ENCODE peak calls at places on chromosomes 3 and 15, in six cellular contexts. D is neuronal stem cell, M is H9, I is IMR-90, U is H1, Z is trophoblast cell. S is an unnamed sample.
A peak's percentile ranks its signal among the peaks of the same experiment; 100 is the strongest.

GRCh38 chr15:92617197-92618037 is 38.2 kb downstream of the FAM174B start:
- DNase-seq in D (no peak), M (no peak), I (peak; percentile 57), U (no peak), Z (peak; percentile 80), S (peak; percentile 85)

GRCh38 chr3:191383104-191383503 is 52.8 kb upstream of the UTS2B start:
- DNase-seq in D (no peak), M (no peak), I (peak; percentile 70), U (no peak), Z (no peak), S (peak; percentile 47)

GRCh38 chr3:47261301-47261700 is 21.3 kb downstream of the KIF9 start:
- DNase-seq in D (no peak), M (no peak), I (peak; percentile 28), U (no peak), Z (peak; percentile 98), S (peak; percentile 15)

GRCh38 chr3:9949626-9950025 is 2.6 kb downstream of the PRRT3 start:
- DNase-seq in D (no peak), M (no peak), I (no peak), U (no peak), Z (no peak), S (no peak)

GRCh38 chr3:107657971-107658370 is 135.2 kb downstream of the BBX start:
- DNase-seq in D (no peak), M (no peak), I (peak; percentile 70), U (no peak), Z (no peak), S (no peak)

GRCh38 chr3:141050913-141051632 is at the start of gene SPSB4:
- DNase-seq in D (peak; percentile 92), M (peak; percentile 93), I (peak; percentile 27), U (peak; percentile 90), Z (peak; percentile 53), S (peak; percentile 53)

GRCh38 chr15:50764331-50765201 is 940 bp downstream of the SPPL2A start:
- DNase-seq in D (no peak), M (no peak), I (peak; percentile 27), U (no peak), Z (no peak), S (peak; percentile 42)

GRCh38 chr15:63018639-63019038 is 23.9 kb upstream of the TPM1 start:
- DNase-seq in D (no peak), M (no peak), I (peak; percentile 39), U (no peak), Z (no peak), S (peak; percentile 25)

GRCh38 chr15:41971089-41971892 is 1.1 kb downstream of the EHD4 start:
- DNase-seq in D (peak; percentile 52), M (peak; percentile 65), I (peak; percentile 71), U (no peak), Z (peak; percentile 85), S (peak; percentile 81)

GRCh38 chr3:46361408-46362283 is 7.7 kb downstream of the CCR2 start:
- DNase-seq in D (no peak), M (no peak), I (no peak), U (no peak), Z (peak; percentile 82), S (peak; percentile 49)

GRCh38 chr3:136955813-136956212 is 2.0 kb upstream of the IL20RB start:
- DNase-seq in D (no peak), M (no peak), I (peak; percentile 96), U (no peak), Z (peak; percentile 73), S (peak; percentile 93)

GRCh38 chr3:167917969-167918368 is 177.8 kb downstream of the GOLIM4 start:
- DNase-seq in D (no peak), M (no peak), I (no peak), U (no peak), Z (no peak), S (no peak)

DNA sequence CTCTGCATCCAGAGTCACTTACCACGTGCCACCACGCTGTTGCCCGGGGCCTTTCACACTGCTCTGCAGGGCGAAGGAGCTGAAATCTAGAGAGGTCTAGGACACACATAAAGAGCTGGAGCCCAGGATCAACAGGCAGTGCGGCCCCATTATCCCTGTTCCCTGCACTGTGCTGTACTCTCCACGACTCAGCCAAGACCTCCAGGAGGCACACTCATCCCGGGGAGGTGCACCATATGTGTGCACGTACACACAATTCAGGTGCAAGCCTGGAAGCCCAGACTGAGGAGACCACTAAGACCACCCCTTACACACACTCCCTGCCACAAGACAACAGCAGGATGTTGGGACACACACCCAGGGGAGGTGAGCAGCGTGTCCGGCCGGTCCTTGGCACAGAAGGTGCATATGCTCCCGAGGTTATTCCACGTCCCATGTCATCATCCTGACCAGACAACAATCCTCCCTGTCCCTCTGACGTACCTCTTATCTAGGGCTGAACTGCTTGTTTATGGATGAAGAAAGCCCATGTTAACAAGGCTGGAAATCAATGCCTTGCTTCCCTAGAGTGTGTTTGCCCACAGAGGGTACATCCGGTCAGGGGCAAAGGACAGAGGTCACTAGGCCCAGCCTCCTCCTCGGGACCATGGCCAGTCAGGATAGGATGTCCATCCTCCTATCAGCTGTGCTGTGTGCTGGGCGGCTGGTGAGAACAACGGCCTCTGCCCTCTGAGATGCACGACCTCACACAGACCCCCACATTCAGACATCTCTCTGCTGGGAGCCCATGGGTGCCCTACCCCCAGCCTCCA is 16.1 kb downstream of the KLF15 start:
- DNase-seq in D (no peak), M (no peak), I (no peak), U (peak; percentile 39), Z (no peak), S (no peak)
- H3K27ac ChIP-seq in D (no peak overlapping the region), M (no peak overlapping the region), I (no peak overlapping the region), U (no peak overlapping the region), Z (no peak overlapping the region), S (no peak overlapping the region)

DNA sequence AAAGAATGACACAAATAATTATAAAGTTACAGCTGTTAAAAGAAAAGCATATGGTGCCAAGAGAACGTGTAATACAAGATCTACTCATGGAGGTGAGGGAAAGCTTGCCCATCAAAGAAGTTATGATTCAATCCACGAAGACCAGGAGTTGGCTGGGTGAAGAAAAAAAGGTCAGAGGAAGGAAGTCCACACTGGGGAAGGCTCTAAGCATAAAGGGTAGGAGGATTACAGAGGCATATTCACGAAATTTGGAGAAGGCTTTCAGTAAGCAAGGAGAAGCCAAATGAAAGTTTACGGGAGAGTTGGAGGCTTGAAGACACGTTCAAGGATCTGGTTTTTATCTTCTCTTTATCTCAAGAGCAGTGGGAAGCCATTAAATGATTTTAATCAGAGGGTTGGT is 1.8 kb upstream of the TGFBR2 start:
- DNase-seq in D (no peak), M (no peak), I (no peak), U (no peak), Z (no peak), S (no peak)
- H3K4ac ChIP-seq in D (no peak overlapping the region), M (no peak overlapping the region), I (no peak overlapping the region), U (no peak overlapping the region), Z (no peak overlapping the region), S (no peak overlapping the region)

GRCh38 chr15:25095179-25095578 is 140.4 kb downstream of the SNRPN start:
- DNase-seq in D (no peak), M (no peak), I (no peak), U (no peak), Z (no peak), S (no peak)

GRCh38 chr15:25092661-25093060 is 137.9 kb downstream of the SNRPN start:
- DNase-seq in D (no peak), M (no peak), I (peak; percentile 4), U (no peak), Z (no peak), S (no peak)

GRCh38 chr15:25094066-25094465 is 139.3 kb downstream of the SNRPN start:
- DNase-seq in D (no peak), M (no peak), I (no peak), U (no peak), Z (no peak), S (no peak)

GRCh38 chr15:25093455-25094029 is 138.8 kb downstream of the SNRPN start:
- DNase-seq in D (no peak), M (peak; percentile 5), I (no peak), U (no peak), Z (no peak), S (no peak)

DNA sequence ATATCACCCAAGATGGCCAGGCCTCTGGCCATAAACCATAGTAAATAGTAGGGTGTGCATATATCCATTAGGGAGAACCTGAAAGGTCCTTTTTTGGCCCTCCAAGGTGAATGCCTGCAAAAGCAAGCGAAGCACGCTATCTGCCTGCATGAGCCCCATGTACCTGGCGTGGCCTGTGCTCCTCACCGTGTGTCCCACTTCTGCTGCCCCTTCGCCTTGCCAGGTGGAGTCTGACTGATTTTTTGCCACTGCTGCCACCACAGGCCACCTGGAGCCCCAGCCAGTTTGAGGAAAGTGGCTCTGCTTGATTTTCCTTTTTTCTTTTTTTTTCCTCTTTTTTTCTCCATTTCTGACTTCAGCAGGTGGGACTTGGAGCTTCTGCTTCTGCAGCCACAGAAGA is 139.7 kb downstream of the SNRPN start:
- DNase-seq in D (no peak), M (peak; percentile 10), I (no peak), U (peak; percentile 33), Z (no peak), S (no peak)
- H3K9me3 ChIP-seq in D (peaks cover 10% of the 10 kb centered on the region), M (peaks cover 49% of the 10 kb centered on the region), I (peaks cover 30% of the 10 kb centered on the region), U (peaks cover 23% of the 10 kb centered on the region), Z (peaks cover 24% of the 10 kb centered on the region), S (peaks cover 98% of the 10 kb centered on the region)

DNA sequence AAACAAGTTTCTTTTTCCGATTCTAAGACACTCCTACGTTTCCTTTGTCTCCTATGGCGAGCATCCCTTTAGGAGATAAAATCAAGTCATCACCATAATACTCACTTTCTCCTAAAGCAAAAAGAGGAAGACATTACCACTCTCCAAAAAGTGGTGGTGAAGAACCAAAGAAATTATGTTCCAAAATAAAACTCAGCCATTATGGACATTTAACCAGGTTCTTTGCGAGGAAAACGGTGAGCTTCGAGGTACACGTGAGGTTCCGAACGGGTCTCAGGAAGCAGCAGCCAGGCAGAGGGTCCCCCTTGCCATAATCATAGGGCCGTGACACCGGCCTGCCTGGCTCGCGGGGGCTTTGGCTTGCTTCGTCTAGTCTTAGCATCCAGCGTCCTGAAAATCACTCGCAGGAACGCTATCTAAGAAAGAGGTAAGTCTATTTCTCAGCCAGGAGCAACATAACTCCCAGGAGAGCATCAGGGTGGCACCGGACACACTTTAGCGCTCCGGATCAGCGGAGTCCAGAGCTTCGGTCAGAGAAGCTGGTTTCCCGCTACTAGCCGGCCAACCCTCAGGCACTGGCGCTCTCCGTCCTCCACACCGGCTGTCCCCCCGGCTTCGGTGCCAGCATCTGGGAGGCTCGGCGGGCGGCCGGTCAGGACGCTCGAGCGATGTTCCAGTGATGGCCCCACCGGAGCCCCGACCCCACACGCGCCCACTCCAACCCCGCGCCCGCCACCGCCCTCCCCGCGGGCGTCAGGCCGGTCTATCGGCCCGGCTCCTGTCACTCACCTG is 581 bp downstream of the IP6K1 start:
- DNase-seq in D (peak; percentile 48), M (no peak), I (peak; percentile 28), U (no peak), Z (peak; percentile 62), S (peak; percentile 62)
- H3K27ac ChIP-seq in D (peak overlapping the region; percentile 65), M (no peak overlapping the region), I (peak overlapping the region; percentile 45), U (peak overlapping the region; percentile 74), Z (peak overlapping the region; percentile 39), S (peak overlapping the region; percentile 50)

DNA sequence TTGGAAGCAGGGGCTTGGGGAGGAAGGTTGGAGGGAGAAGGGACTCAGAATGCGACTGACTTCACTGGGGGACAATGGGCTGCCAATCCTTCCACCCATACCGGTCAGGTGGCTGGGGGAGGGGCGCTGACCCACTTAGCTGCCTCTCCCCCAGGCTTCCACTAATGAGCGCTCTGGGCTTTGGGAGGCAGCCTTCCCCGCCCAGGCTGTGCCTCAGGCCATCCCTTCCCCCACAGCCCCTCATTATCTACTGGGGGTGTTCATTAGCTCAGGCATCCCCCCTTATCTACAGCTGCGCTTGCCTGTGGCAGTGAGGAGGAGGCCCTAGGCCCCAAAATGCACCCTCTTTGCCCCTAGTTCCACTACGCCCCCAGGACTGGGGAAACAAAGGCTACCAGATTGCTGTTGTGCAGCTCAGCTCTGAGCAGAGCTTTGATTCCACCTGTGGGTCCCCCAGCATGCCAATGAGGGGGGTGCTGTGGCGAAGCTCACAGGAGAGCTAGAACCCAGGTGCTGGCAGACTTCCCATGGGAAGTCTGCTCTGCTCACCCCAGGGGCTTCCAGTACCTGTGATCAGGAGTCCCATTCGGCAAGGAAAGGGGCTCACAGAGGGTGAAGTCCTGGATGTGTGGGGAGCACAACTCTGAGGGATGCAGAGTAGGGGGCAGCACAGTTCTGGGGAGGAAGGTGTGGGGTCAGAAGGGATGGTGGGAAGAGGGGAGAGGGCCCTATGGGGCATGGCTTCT is 29.4 kb upstream of the SEMA3F start:
- DNase-seq in D (no peak), M (no peak), I (no peak), U (peak; percentile 62), Z (no peak), S (no peak)
- H3K4ac ChIP-seq in D (peak overlapping the region; percentile 87), M (no peak overlapping the region), I (peak overlapping the region; percentile 86), U (peak overlapping the region; percentile 74), Z (no peak overlapping the region), S (peak overlapping the region; percentile 40)

S was measured in mesenchymal stem cell.